ENCODE peak calls at places on chromosome 14, in five cellular contexts. S is bronchial epithelial cell; W is retinal pigment epithelial cell; U is HepG2; Q is stimulated activated CD8-positive, alpha-beta memory T cell treated with anti-CD3 and anti-CD28 coated beads, Interleukin-4, amount 100 ng/mL, for 1 hour. Y is an unnamed sample.

GRCh38 chr14:47392351-47392750 is 283.1 kb downstream of the MDGA2 start:
- DNase-seq in S (no peak), W (no peak), U (no peak), Q (no peak), Y (peak)

GRCh38 chr14:59464651-59465569 is at the start of gene GPR135:
- DNase-seq in S (no peak), W (no peak), U (peak), Q (peak), Y (no peak)

GRCh38 chr14:64220466-64220865 is 73.7 kb downstream of the ESR2 start:
- DNase-seq in S (no peak), W (no peak), U (no peak), Q (no peak), Y (no peak)

GRCh38 chr14:60707858-60708257 is 16.3 kb downstream of the SIX4 start:
- DNase-seq in S (no peak), W (no peak), U (no peak), Q (no peak), Y (no peak)

GRCh38 chr14:102209224-102209966 is 69.7 kb downstream of the WDR20 start:
- DNase-seq in S (no peak), W (no peak), U (peak), Q (no peak), Y (no peak)

GRCh38 chr14:103688906-103689902 is 26.0 kb downstream of the XRCC3 start:
- DNase-seq in S (peak), W (peak), U (no peak), Q (no peak), Y (no peak)

GRCh38 chr14:106586098-106586704 is 1059.8 kb downstream of the TMEM121 start:
- DNase-seq in S (no peak), W (no peak), U (peak), Q (peak), Y (no peak)

GRCh38 chr14:34507459-34507858 is 32.0 kb downstream of the EAPP start:
- DNase-seq in S (no peak), W (no peak), U (peak), Q (no peak), Y (no peak)

GRCh38 chr14:99246536-99247083 is 25.4 kb downstream of the BCL11B start:
- DNase-seq in S (no peak), W (no peak), U (no peak), Q (no peak), Y (no peak)

GRCh38 chr14:51860164-51860835 is at the start of gene GNG2:
- DNase-seq in S (peak), W (no peak), U (no peak), Q (peak), Y (peak)

GRCh38 chr14:56002316-56002715 is 115.9 kb upstream of the PELI2 start:
- DNase-seq in S (no peak), W (no peak), U (no peak), Q (no peak), Y (peak)

GRCh38 chr14:29668201-29668600 is 259.4 kb downstream of the PRKD1 start:
- DNase-seq in S (no peak), W (no peak), U (no peak), Q (no peak), Y (no peak)

GRCh38 chr14:104874110-104874531 is 9.1 kb downstream of the CEP170B start:
- DNase-seq in S (no peak), W (no peak), U (no peak), Q (no peak), Y (no peak)

GRCh38 chr14:68692216-68692615 is 100.7 kb downstream of the ZFP36L1 start:
- DNase-seq in S (no peak), W (no peak), U (no peak), Q (no peak), Y (no peak)

Y was measured in brain microvascular endothelial cell.